ENCODE peak calls at places on chromosomes 11 and 22, in ten cellular contexts. B is heart left ventricle, T is tibial nerve, O is NB4, V is Peyer's patch, U is A549, K is ovary, Q is uterus, W is K562, A is esophagus squamous epithelium. S is an unnamed sample.

GRCh38 chr11:95699631-95700470 is 89.7 kb downstream of the FAM76B start:
- DNase-seq in B (no peak), T (no peak), O (no peak), V (no peak), U (no peak), K (no peak), Q (no peak), W (no peak), A (no peak), S (no peak)

GRCh38 chr22:38176170-38176741 is 5.4 kb downstream of the PLA2G6 start:
- DNase-seq in B (peak; percentile 84), T (peak; percentile 61), O (no peak), V (no peak), U (no peak), K (peak; percentile 62), Q (peak; percentile 66), W (no peak), A (peak; percentile 40), S (peak; percentile 84)

GRCh38 chr11:416051-416756 is 1.4 kb upstream of the SIGIRR start:
- DNase-seq in B (no peak), T (no peak), O (peak; percentile 61), V (no peak), U (no peak), K (no peak), Q (no peak), W (no peak), A (no peak), S (no peak)

GRCh38 chr11:122633219-122633829 is 22.2 kb upstream of the UBASH3B start:
- DNase-seq in B (no peak), T (no peak), O (peak; percentile 82), V (no peak), U (peak; percentile 69), K (no peak), Q (no peak), W (no peak), A (no peak), S (no peak)

GRCh38 chr11:85947431-85948272 is 92.5 kb downstream of the CCDC83 start:
- DNase-seq in B (no peak), T (peak; percentile 83), O (peak; percentile 68), V (no peak), U (peak; percentile 46), K (no peak), Q (no peak), W (no peak), A (no peak), S (no peak)

GRCh38 chr11:69962152-69962551 is 116.0 kb upstream of the ANO1 start:
- DNase-seq in B (peak; percentile 44), T (no peak), O (peak; percentile 59), V (no peak), U (peak; percentile 67), K (no peak), Q (no peak), W (peak; percentile 79), A (no peak), S (no peak)

GRCh38 chr22:39623603-39624500 is 53.3 kb downstream of the CACNA1I start:
- DNase-seq in B (peak; percentile 33), T (no peak), O (no peak), V (no peak), U (no peak), K (no peak), Q (no peak), W (no peak), A (no peak), S (no peak)

GRCh38 chr22:44988671-44989070 is 21.1 kb downstream of the PHF21B start:
- DNase-seq in B (no peak), T (no peak), O (no peak), V (no peak), U (no peak), K (no peak), Q (no peak), W (no peak), A (no peak), S (no peak)

GRCh38 chr11:59807047-59807446 is 3.5 kb downstream of the MRPL16 start:
- DNase-seq in B (no peak), T (no peak), O (no peak), V (no peak), U (no peak), K (no peak), Q (no peak), W (no peak), A (no peak), S (no peak)

GRCh38 chr11:75668508-75669297 is at the start of gene MAP6:
- DNase-seq in B (peak; percentile 67), T (no peak), O (peak; percentile 36), V (peak; percentile 54), U (peak; percentile 21), K (peak; percentile 33), Q (peak; percentile 21), W (peak; percentile 30), A (no peak), S (no peak)

DNA sequence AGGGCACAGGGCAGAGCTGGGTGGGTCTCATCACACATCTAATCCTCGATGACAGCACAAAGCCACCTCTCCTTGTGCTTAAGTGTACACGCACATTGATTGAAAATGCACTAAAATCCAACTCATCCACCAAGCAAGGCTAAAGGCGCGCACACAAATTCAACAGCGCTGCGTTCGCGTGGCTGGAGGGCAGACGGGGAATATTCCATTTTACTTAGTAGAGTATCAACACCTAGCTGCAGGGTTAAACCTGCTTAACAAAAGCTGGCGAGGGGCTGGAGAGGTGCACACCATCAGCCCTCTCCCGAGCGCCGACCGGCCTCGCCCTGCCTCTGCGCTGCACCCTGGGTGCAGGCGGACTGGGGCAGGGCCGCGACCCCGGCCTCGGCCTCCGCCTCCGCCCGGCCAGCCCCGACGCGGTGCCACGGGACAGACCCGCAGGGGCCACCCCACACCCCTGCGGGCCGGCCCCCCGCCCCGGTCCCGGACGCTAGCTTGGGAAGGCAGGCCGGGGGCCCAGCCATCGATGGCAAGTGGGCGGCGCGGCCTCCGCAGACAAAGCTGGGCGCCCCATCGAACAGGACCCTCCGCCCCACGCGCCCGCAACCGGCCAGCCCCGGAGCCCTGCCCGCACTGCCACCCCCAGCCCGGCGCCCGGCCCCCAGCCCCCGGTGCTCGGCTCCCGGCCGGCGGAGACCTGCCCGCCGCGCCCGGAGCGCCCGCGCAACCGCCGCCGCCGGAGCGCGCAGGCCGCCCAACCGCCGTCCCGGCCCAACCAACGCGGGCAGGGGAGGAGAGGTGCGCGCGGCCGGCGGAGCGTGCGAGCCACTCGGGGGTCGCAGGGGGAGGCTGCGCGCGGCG is 914 bp downstream of the PRDM10 start:
- DNase-seq in B (peak; percentile 74), T (peak; percentile 28), O (peak; percentile 58), V (peak; percentile 74), U (peak; percentile 12), K (no peak), Q (no peak), W (no peak), A (no peak), S (no peak)
- TF ChIP-seq POLR2A in B (no peak), T (no peak), O (no peak), V (peak; percentile 24), U (no peak), K (no peak), Q (no peak), W (peak; percentile 23), A (no peak), S (no peak)

GRCh38 chr11:108826136-108826535 is 161.3 kb downstream of the DDX10 start:
- DNase-seq in B (no peak), T (no peak), O (no peak), V (no peak), U (no peak), K (no peak), Q (no peak), W (no peak), A (no peak), S (no peak)

GRCh38 chr11:108819957-108820356 is 155.1 kb downstream of the DDX10 start:
- DNase-seq in B (no peak), T (no peak), O (peak; percentile 23), V (no peak), U (no peak), K (no peak), Q (no peak), W (no peak), A (no peak), S (no peak)

GRCh38 chr11:108824601-108825000 is 159.7 kb downstream of the DDX10 start:
- DNase-seq in B (no peak), T (no peak), O (no peak), V (no peak), U (no peak), K (no peak), Q (no peak), W (no peak), A (no peak), S (no peak)

GRCh38 chr11:108825381-108825780 is 160.5 kb downstream of the DDX10 start:
- DNase-seq in B (no peak), T (no peak), O (no peak), V (no peak), U (no peak), K (no peak), Q (no peak), W (no peak), A (no peak), S (no peak)
- TF ChIP-seq CTCF in B (no peak), T (no peak), O (no peak), V (no peak), U (no peak), K (no peak), Q (no peak), W (no peak), A (no peak), S (no peak)

DNA sequence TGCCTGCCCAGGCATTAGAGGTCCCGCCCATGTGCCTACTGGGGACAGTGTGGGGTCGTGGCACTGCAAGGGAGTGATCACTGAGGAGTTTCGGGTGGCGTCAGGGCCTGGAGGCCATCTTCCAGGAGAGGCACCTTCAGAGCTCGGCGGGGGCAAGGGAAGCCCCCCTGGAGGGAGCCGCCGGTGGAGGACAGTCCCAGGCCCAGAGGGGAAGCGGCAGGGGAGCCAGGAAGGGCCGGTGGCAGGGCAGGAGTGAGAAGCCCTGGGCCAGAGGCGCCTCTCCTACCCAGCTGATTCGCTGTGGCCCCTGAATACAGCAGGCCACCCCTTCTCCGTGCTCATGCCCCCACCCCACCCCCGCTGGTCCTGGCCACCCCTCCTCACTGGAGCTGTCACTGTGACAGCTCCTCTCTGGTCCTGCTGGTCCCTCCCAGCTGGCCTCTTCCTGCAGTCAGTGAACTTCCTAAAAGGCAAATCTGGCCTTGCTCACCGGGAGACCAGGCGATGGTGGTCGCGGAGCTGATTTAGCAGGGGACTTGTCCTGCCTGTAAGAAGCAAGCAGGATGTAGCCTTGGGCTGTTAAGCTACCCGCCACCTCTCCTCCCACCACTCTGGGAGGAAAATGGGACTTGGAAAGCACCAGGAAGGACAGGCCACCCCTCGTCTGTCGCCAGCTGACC is 2.1 kb upstream of the MAPK11 start:
- DNase-seq in B (no peak), T (no peak), O (peak; percentile 39), V (no peak), U (no peak), K (no peak), Q (no peak), W (no peak), A (no peak), S (no peak)
- H3K4me3 ChIP-seq in B (peak overlapping the region; percentile 63), T (peak overlapping the region; percentile 66), O (no peak overlapping the region), V (no peak overlapping the region), U (no peak overlapping the region), K (peak overlapping the region; percentile 45), Q (no peak overlapping the region), W (no peak overlapping the region), A (peak overlapping the region; percentile 62), S (no peak overlapping the region)

DNA sequence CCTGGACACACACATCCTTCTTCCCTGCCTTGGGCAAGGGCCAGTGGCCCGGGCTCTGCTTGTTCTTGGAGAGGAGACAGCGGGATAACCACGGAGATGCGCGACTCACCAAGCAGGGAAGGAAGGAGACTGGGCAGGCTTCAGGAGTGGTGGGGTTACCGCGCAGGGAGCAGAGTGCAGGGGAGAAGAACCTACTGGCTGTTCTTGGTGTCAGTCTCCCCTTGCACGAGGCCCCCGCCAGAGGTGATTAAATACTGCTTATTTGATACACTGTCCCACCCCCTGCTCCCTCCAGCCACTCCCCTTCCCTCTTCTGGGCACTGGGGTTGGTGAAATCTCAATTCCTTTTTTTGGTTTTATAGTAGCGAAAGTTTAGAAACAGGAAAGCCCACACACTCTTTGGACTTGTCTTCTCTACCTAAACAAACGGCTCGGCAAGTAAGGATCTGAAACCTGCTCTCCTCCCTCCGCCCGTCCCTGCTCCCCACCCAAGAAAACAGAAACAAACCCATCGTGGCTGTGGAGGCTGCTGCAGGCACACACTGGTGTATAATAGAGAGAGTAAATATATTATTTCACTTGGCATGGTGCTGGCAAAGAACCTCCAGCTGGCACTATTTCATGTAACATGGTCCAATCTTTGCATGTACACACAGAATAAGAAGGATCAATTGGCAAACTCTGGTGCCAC is 10.8 kb downstream of the LARGE2 start:
- DNase-seq in B (no peak), T (no peak), O (no peak), V (no peak), U (no peak), K (peak; percentile 19), Q (no peak), W (no peak), A (no peak), S (no peak)
- TF ChIP-seq POLR2A in B (no peak), T (no peak), O (no peak), V (no peak), U (no peak), K (no peak), Q (no peak), W (no peak), A (no peak), S (no peak)